ENCODE peak calls at places on chromosomes 12 and 14, in five cellular contexts. U is neural progenitor cell, H is brain microvascular endothelial cell, P is A549, B is tibial artery. A is an unnamed sample.

GRCh38 chr14:96363751-96364336 is 518 bp downstream of the GSKIP start:
- DNase-seq in U (peak), H (peak), P (peak), B (no peak), A (peak)

GRCh38 chr12:29050503-29050902 is 98.6 kb upstream of the FAR2 start:
- DNase-seq in U (no peak), H (no peak), P (no peak), B (no peak), A (no peak)

GRCh38 chr12:111775205-111776193 is 8.8 kb downstream of the ALDH2 start:
- DNase-seq in U (no peak), H (peak), P (no peak), B (peak), A (peak)

GRCh38 chr12:57355734-57356133 is 75.1 kb downstream of the R3HDM2 start:
- DNase-seq in U (no peak), H (no peak), P (no peak), B (no peak), A (no peak)

GRCh38 chr14:102138935-102139247 is 806 bp upstream of the WDR20 start:
- DNase-seq in U (no peak), H (no peak), P (peak), B (no peak), A (no peak)

GRCh38 chr12:121858662-121859572 is at the start of gene HPD:
- DNase-seq in U (peak), H (peak), P (no peak), B (peak), A (peak)

GRCh38 chr14:75292016-75292646 is 13.5 kb downstream of the FOS start:
- DNase-seq in U (no peak), H (no peak), P (no peak), B (peak), A (no peak)

GRCh38 chr14:21486640-21487087 is 9.7 kb downstream of the TOX4 start:
- DNase-seq in U (no peak), H (peak), P (no peak), B (no peak), A (peak)

GRCh38 chr12:68180792-68181744 is 21.5 kb upstream of the IFNG start:
- DNase-seq in U (no peak), H (no peak), P (no peak), B (no peak), A (peak)

GRCh38 chr12:96448287-96448686 is 41.1 kb upstream of the CFAP54 start:
- DNase-seq in U (no peak), H (peak), P (no peak), B (no peak), A (peak)

GRCh38 chr14:92692822-92693226 is 55.6 kb downstream of the LGMN start:
- DNase-seq in U (no peak), H (no peak), P (no peak), B (peak), A (peak)

GRCh38 chr12:21527451-21528180 is 1.5 kb downstream of the SPX start:
- DNase-seq in U (peak), H (peak), P (peak), B (peak), A (peak)

GRCh38 chr12:49664591-49665146 is 41.3 kb downstream of the PRPF40B start:
- DNase-seq in U (no peak), H (no peak), P (no peak), B (no peak), A (no peak)

GRCh38 chr12:131808744-131809371 is 19.3 kb upstream of the MMP17 start:
- DNase-seq in U (no peak), H (no peak), P (no peak), B (no peak), A (no peak)

GRCh38 chr12:99265648-99266047 is 381.9 kb upstream of the GARIN6 start:
- DNase-seq in U (no peak), H (no peak), P (no peak), B (no peak), A (no peak)

GRCh38 chr12:46516933-46517578 is 144.5 kb upstream of the SLC38A2 start:
- DNase-seq in U (no peak), H (no peak), P (no peak), B (no peak), A (no peak)

GRCh38 chr14:100219126-100219785 is 19.7 kb upstream of the YY1 start:
- DNase-seq in U (no peak), H (no peak), P (no peak), B (no peak), A (no peak)

GRCh38 chr12:95051241-95051640 is 22.2 kb downstream of the NR2C1 start:
- DNase-seq in U (no peak), H (no peak), P (no peak), B (no peak), A (peak)

GRCh38 chr12:98821849-98822248 is 176.8 kb downstream of the APAF1 start:
- DNase-seq in U (no peak), H (no peak), P (no peak), B (no peak), A (no peak)

GRCh38 chr14:23626946-23627345 is 9.2 kb upstream of the DHRS2 start:
- DNase-seq in U (no peak), H (no peak), P (no peak), B (no peak), A (no peak)

GRCh38 chr14:75523771-75524171 is 1.5 kb downstream of the BATF start:
- DNase-seq in U (no peak), H (no peak), P (no peak), B (no peak), A (no peak)

GRCh38 chr12:132852496-132852895 is 23.8 kb upstream of the GOLGA3 start:
- DNase-seq in U (no peak), H (no peak), P (no peak), B (no peak), A (no peak)

GRCh38 chr12:131242741-131243496 is 289.2 kb downstream of the ADGRD1 start:
- DNase-seq in U (peak), H (no peak), P (peak), B (no peak), A (no peak)

GRCh38 chr12:83057436-83057835 is 370.7 kb downstream of the TMTC2 start:
- DNase-seq in U (no peak), H (no peak), P (no peak), B (no peak), A (no peak)

GRCh38 chr12:80778005-80778541 is 61.4 kb downstream of the MYF5 start:
- DNase-seq in U (no peak), H (peak), P (no peak), B (peak), A (peak)

GRCh38 chr12:43100231-43100630 is 451.8 kb downstream of the ADAMTS20 start:
- DNase-seq in U (no peak), H (no peak), P (no peak), B (no peak), A (no peak)

GRCh38 chr14:95098984-95099599 is 58.2 kb downstream of the DICER1 start:
- DNase-seq in U (peak), H (peak), P (peak), B (peak), A (peak)

GRCh38 chr12:79850610-79851299 is 84.1 kb downstream of the PPP1R12A start:
- DNase-seq in U (no peak), H (no peak), P (no peak), B (no peak), A (no peak)

GRCh38 chr12:21839776-21840175 is 65.3 kb upstream of the KCNJ8 start:
- DNase-seq in U (no peak), H (no peak), P (no peak), B (no peak), A (no peak)

GRCh38 chr14:69827560-69827959 is 30.5 kb upstream of the SLC10A1 start:
- DNase-seq in U (no peak), H (no peak), P (no peak), B (no peak), A (no peak)

GRCh38 chr12:6851921-6852650 is at the start of gene USP5:
- DNase-seq in U (peak), H (peak), P (peak), B (peak), A (peak)

GRCh38 chr12:6855322-6855721 is 3.4 kb downstream of the USP5 start:
- DNase-seq in U (no peak), H (no peak), P (no peak), B (no peak), A (no peak)

GRCh38 chr12:6854036-6854435 is 2.1 kb downstream of the USP5 start:
- DNase-seq in U (no peak), H (no peak), P (no peak), B (no peak), A (no peak)

GRCh38 chr12:6852651-6853354 is 853 bp downstream of the USP5 start:
- DNase-seq in U (peak), H (peak), P (peak), B (peak), A (peak)

GRCh38 chr12:6853626-6854025 is 1.7 kb downstream of the USP5 start:
- DNase-seq in U (no peak), H (no peak), P (no peak), B (no peak), A (no peak)
- H3K4me3 ChIP-seq in U (peak), H (no peak), P (peak), B (no peak), A (peak)

GRCh38 chr14:73759183-73759713 is 45.1 kb upstream of the PNMA1 start:
- DNase-seq in U (peak), H (no peak), P (no peak), B (peak), A (peak)
- H3K4me3 ChIP-seq in U (peak), H (peak), P (peak), B (peak), A (peak)

DNA sequence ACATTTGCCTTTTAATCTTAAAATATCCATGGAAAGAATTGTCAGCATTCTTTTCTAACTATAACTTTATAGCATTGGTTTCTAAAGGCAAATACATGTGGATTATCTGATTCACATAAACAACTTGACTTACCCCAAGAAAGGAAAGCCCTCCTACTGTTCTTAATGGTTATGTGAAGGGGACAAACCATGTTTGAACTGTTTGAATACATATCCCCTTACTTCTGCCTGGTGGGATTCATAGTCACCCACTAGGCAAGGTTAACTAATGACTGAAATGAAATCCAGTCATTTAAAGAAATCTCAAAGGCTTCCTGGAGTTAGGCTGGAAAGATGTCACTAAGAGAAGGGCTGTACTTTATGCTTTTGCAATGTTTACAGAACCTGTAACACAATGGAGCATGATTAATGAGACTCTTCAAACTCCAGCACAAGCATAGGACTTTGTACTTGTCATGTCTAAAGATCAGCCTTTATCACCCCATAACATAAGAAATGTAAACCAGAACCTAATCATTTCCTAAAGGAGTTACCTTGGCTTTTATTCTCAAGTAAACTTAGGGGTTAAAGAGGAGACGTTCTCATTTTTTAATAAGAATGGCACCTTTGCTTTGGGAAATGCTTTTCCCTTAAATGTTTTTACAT is 10.2 kb upstream of the FLRT2 start:
- DNase-seq in U (no peak), H (no peak), P (no peak), B (no peak), A (no peak)
- H3K4me3 ChIP-seq in U (no peak), H (no peak), P (no peak), B (no peak), A (no peak)

DNA sequence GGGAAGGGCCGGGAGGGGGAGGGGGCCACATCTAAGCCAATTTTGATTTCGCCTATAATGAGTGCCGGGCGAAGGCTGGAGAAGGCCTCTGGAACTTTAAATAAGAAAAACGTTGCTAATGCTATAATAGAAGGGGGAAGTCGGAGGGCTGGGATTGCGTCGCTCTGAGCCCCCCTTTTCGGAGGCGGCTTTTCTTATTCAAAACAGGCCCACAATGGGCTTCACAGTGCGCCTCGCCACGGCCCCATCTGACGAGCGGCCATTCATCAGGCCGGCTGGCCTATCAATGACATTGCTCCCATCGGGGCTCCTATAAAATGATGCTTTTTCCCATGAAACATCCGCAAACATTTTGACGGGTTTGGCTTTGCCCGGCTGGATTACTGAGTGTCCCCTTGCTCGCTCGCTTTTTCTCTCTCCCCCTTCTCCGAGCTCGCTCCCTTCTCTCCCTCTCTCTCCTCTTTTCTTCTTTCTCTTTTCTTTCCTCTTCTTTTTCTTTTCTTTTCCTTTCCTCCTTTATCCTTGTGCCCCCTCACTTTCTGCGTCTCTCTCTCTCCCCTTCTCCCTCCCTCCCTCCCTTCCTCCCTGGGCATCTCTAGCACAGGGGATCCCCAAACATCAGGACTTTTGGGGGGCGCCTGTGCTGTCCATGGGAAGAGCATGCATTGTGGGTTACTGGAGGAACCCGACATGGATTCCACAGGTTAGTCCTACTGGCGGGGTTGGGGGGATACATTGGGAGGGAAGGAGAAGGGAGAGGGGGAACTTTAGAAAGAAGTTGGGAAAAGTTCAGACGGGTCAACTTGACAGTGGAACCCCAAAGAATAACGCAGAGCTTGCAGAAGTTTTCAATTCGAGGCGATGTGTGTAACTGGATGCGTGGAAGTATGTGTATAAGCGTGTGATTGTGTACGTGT is at the start of gene RFX4:
- DNase-seq in U (peak), H (no peak), P (peak), B (no peak), A (no peak)
- H3K4me3 ChIP-seq in U (peak), H (peak), P (peak), B (peak), A (peak)

DNA sequence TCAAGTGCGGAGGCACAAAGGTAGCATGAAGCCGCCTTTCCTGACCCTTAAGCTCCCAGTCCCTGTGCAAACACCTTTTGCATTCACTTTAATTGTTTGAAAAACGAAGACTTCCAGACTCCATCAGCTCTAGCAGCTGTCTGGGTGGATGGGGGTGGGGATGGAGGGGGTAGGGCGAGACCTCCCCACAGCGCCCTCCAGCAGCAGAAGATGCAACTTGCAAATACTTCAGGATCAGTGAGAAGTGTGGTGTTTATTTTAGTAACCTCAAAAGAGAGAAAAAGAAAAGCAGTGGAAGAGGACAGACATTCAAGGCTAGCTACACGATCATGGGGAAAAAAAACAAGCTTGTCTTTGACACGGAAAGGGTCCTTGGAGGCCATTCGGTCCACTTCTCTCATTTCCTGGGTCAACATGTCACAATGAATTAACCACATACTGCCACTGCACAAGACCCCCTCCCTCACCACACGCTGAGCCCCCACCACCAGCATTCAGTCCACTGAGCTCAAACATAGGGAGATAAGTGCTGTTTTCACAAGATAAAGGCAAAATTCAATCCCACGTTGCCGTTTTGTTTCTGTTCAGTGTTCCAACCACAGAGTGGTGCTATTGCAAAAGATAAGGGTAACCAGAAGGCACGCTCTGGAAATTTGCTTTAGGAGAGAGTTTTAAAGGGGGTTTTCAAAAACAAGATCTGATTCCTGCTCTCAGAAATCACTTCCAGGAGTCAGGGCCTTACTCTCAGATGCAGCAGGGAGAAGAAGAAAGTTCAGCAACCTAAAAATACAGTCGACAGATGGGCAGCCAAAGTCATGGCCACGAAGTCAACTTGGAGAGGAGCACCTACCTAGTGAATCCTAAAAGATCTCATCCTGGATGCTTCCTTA is 3.3 kb upstream of the NTF3 start:
- DNase-seq in U (peak), H (peak), P (no peak), B (no peak), A (no peak)
- H3K4me3 ChIP-seq in U (peak), H (no peak), P (no peak), B (no peak), A (peak)